ENCODE peak calls at places on chromosome 13, in nine cellular contexts. F is fibroblast of pulmonary artery; G is activated CD4-positive, alpha-beta memory T cell treated with anti-CD3 and anti-CD28 coated beads for 36 hours; O is GM04504; A is nucleus accumbens; L is astrocyte of the spinal cord; D is T-cell; M is psoas muscle; V is activated T-cell treated with anti-CD3 and anti-CD28 coated beads for 24 hours. I is an unnamed sample.
A peak's percentile ranks its signal among the peaks of the same experiment; 100 is the strongest.

GRCh38 chr13:45046445-45046844 is 57.1 kb downstream of the GPALPP1 start:
- DNase-seq in O (no peak), G (no peak), V (no peak), A (no peak), D (no peak), M (no peak), F (no peak), L (no peak), I (no peak)

GRCh38 chr13:40064723-40065122 is 409.3 kb downstream of the COG6 start:
- DNase-seq in M (no peak), G (no peak), L (peak; percentile 66), A (no peak), O (peak; percentile 96), D (no peak), V (no peak), F (peak; percentile 85), I (no peak)

GRCh38 chr13:62084728-62085127 is 669.1 kb upstream of the PCDH20 start:
- DNase-seq in V (no peak), M (no peak), F (no peak), L (no peak), G (no peak), D (no peak), O (no peak), A (no peak), I (no peak)

GRCh38 chr13:50928609-50929274 is 19.2 kb downstream of the RNASEH2B start:
- DNase-seq in M (no peak), V (no peak), L (no peak), A (no peak), F (no peak), O (no peak), D (no peak), G (no peak), I (no peak)

GRCh38 chr13:79413521-79413920 is 7.5 kb upstream of the RBM26 start:
- DNase-seq in L (no peak), O (no peak), D (no peak), V (no peak), G (no peak), A (no peak), F (no peak), M (no peak), I (no peak)

GRCh38 chr13:24511019-24511823 is 1.4 kb downstream of the PARP4 start:
- DNase-seq in M (no peak), F (peak; percentile 88), D (peak; percentile 15), L (peak; percentile 90), G (peak; percentile 87), A (no peak), O (peak; percentile 66), V (peak; percentile 51), I (peak; percentile 60)

GRCh38 chr13:49676581-49677298 is 14.5 kb downstream of the EBPL start:
- DNase-seq in G (no peak), O (no peak), M (no peak), V (no peak), L (no peak), F (no peak), A (no peak), D (no peak), I (no peak)

GRCh38 chr13:44312898-44313551 is 60.6 kb upstream of the SERP2 start:
- DNase-seq in L (peak; percentile 95), F (peak; percentile 79), V (no peak), G (peak; percentile 35), M (no peak), D (no peak), O (peak; percentile 75), A (no peak), I (no peak)

GRCh38 chr13:103299079-103299478 is 232.9 kb upstream of the SLC10A2 start:
- DNase-seq in V (no peak), M (no peak), L (no peak), A (no peak), F (no peak), D (no peak), O (no peak), G (no peak), I (no peak)

GRCh38 chr13:97810152-97810551 is 143.3 kb upstream of the IPO5 start:
- DNase-seq in G (no peak), V (no peak), A (no peak), F (peak; percentile 50), L (peak; percentile 23), D (no peak), M (no peak), O (no peak), I (no peak)

GRCh38 chr13:39982745-39983144 is 327.3 kb downstream of the COG6 start:
- DNase-seq in L (no peak), V (no peak), G (no peak), O (no peak), D (no peak), A (no peak), M (no peak), F (no peak), I (no peak)

GRCh38 chr13:20873348-20873747 is 29.2 kb downstream of the XPO4 start:
- DNase-seq in A (no peak), L (peak; percentile 30), G (no peak), F (peak; percentile 38), D (no peak), V (no peak), M (no peak), O (peak; percentile 21), I (no peak)

GRCh38 chr13:96248103-96248502 is 158.2 kb downstream of the HS6ST3 start:
- DNase-seq in A (no peak), V (no peak), D (no peak), O (no peak), L (no peak), G (no peak), M (no peak), F (no peak), I (no peak)

GRCh38 chr13:25733061-25733491 is 318.7 kb downstream of the SHISA2 start:
- DNase-seq in M (no peak), O (no peak), A (no peak), G (no peak), D (no peak), V (no peak), L (peak; percentile 89), F (peak; percentile 6), I (no peak)

GRCh38 chr13:34247596-34247995 is 429.6 kb downstream of the RFC3 start:
- DNase-seq in D (no peak), G (no peak), M (no peak), V (no peak), L (no peak), O (no peak), F (no peak), A (no peak), I (no peak)

GRCh38 chr13:25406377-25406776 is 34.6 kb downstream of the ATP8A2 start:
- DNase-seq in O (no peak), M (no peak), A (no peak), F (no peak), L (no peak), D (no peak), G (no peak), V (no peak), I (no peak)

GRCh38 chr13:39596176-39596575 is 6.8 kb downstream of the LHFPL6 start:
- DNase-seq in G (no peak), O (no peak), F (no peak), M (no peak), D (no peak), L (no peak), V (no peak), A (no peak), I (no peak)